ENCODE peak calls at places on chromosomes 3 and 15, in seven cellular contexts. U, J, H, M, S, A and F are unnamed samples.

GRCh38 chr15:69593981-69594966 is 141.7 kb downstream of the RPLP1 start:
- DNase-seq in U (peak), J (no peak), H (no peak), M (no peak), S (peak), A (no peak), F (peak)

GRCh38 chr3:169597083-169597609 is 66.4 kb downstream of the MECOM start:
- DNase-seq in U (no peak), J (no peak), H (no peak), M (no peak), S (no peak), A (no peak), F (no peak)

GRCh38 chr3:18559323-18559972 is 134.3 kb upstream of the SATB1 start:
- DNase-seq in U (no peak), J (peak), H (no peak), M (peak), S (peak), A (peak), F (peak)

GRCh38 chr15:52137432-52138357 is 25.1 kb upstream of the BCL2L10 start:
- DNase-seq in U (no peak), J (no peak), H (no peak), M (no peak), S (no peak), A (no peak), F (peak)

GRCh38 chr15:85726446-85726845 is 68.3 kb downstream of the KLHL25 start:
- DNase-seq in U (no peak), J (no peak), H (no peak), M (no peak), S (no peak), A (no peak), F (no peak)

GRCh38 chr3:131543714-131544113 is 40.9 kb upstream of the MRPL3 start:
- DNase-seq in U (peak), J (no peak), H (peak), M (no peak), S (no peak), A (no peak), F (peak)

GRCh38 chr3:152323834-152324233 is 55.1 kb downstream of the MBNL1 start:
- DNase-seq in U (no peak), J (no peak), H (no peak), M (no peak), S (no peak), A (no peak), F (no peak)

GRCh38 chr15:34241376-34242350 is 16.8 kb downstream of the EMC4 start:
- DNase-seq in U (no peak), J (peak), H (no peak), M (no peak), S (peak), A (no peak), F (peak)

GRCh38 chr15:57538822-57539221 is 52.9 kb upstream of the MYZAP start:
- DNase-seq in U (no peak), J (no peak), H (no peak), M (no peak), S (no peak), A (no peak), F (no peak)

GRCh38 chr3:102053375-102053989 is 204.2 kb downstream of the NFKBIZ start:
- DNase-seq in U (no peak), J (no peak), H (peak), M (no peak), S (no peak), A (no peak), F (peak)

GRCh38 chr3:114452176-114452744 is 158.4 kb downstream of the TIGIT start:
- DNase-seq in U (no peak), J (no peak), H (no peak), M (no peak), S (peak), A (no peak), F (no peak)

GRCh38 chr3:160973067-160973466 is 132.1 kb downstream of the B3GALNT1 start:
- DNase-seq in U (no peak), J (no peak), H (no peak), M (no peak), S (no peak), A (no peak), F (peak)

GRCh38 chr15:89749951-89750559 is 994 bp downstream of the MESP1 start:
- DNase-seq in U (no peak), J (no peak), H (no peak), M (peak), S (peak), A (peak), F (peak)

GRCh38 chr3:14534379-14535191 is 5.6 kb downstream of the GRIP2 start:
- DNase-seq in U (no peak), J (no peak), H (no peak), M (no peak), S (no peak), A (no peak), F (no peak)

GRCh38 chr3:126133606-126134005 is 46.8 kb downstream of the ALDH1L1 start:
- DNase-seq in U (no peak), J (no peak), H (no peak), M (no peak), S (no peak), A (peak), F (no peak)

GRCh38 chr3:123409443-123410148 is 39.3 kb downstream of the ADCY5 start:
- DNase-seq in U (no peak), J (no peak), H (no peak), M (no peak), S (no peak), A (no peak), F (peak)

GRCh38 chr3:129313983-129314756 is 35.5 kb downstream of the HMCES start:
- DNase-seq in U (peak), J (no peak), H (no peak), M (no peak), S (no peak), A (no peak), F (peak)

GRCh38 chr15:64381000-64381751 is at the start of gene PCLAF:
- DNase-seq in U (peak), J (peak), H (peak), M (peak), S (peak), A (peak), F (peak)

GRCh38 chr3:171314341-171314740 is 145.9 kb downstream of the TNIK start:
- DNase-seq in U (no peak), J (no peak), H (no peak), M (no peak), S (no peak), A (no peak), F (no peak)

GRCh38 chr3:160427832-160428424 is 21.7 kb downstream of the TRIM59 start:
- DNase-seq in U (no peak), J (no peak), H (no peak), M (no peak), S (no peak), A (no peak), F (no peak)

GRCh38 chr15:83164409-83165404 is 42.9 kb downstream of the HDGFL3 start:
- DNase-seq in U (no peak), J (no peak), H (peak), M (no peak), S (no peak), A (no peak), F (no peak)

GRCh38 chr3:53056442-53056841 is 10.6 kb upstream of the SFMBT1 start:
- DNase-seq in U (no peak), J (peak), H (no peak), M (no peak), S (no peak), A (no peak), F (peak)

GRCh38 chr3:197468866-197469382 is 86.8 kb downstream of the BDH1 start:
- DNase-seq in U (no peak), J (no peak), H (no peak), M (no peak), S (no peak), A (no peak), F (no peak)

GRCh38 chr15:88932875-88933330 is 19.7 kb upstream of the MFGE8 start:
- DNase-seq in U (peak), J (no peak), H (no peak), M (no peak), S (no peak), A (no peak), F (no peak)

GRCh38 chr3:128845119-128845518 is 34.3 kb upstream of the ACAD9 start:
- DNase-seq in U (no peak), J (peak), H (no peak), M (no peak), S (peak), A (no peak), F (peak)

GRCh38 chr15:59052915-59053407 is 52.0 kb upstream of the CCNB2 start:
- DNase-seq in U (no peak), J (no peak), H (no peak), M (no peak), S (no peak), A (no peak), F (no peak)

GRCh38 chr3:99869621-99870020 is 52.0 kb downstream of the CMSS1 start:
- DNase-seq in U (no peak), J (no peak), H (no peak), M (no peak), S (no peak), A (no peak), F (no peak)

GRCh38 chr3:23046536-23046935 is 156.6 kb upstream of the UBE2E2 start:
- DNase-seq in U (no peak), J (no peak), H (no peak), M (no peak), S (no peak), A (no peak), F (no peak)

GRCh38 chr3:133891662-133892389 is 3.9 kb downstream of the RAB6B start:
- DNase-seq in U (no peak), J (no peak), H (no peak), M (no peak), S (no peak), A (no peak), F (no peak)

GRCh38 chr3:171044384-171044783 is 17.9 kb upstream of the SLC2A2 start:
- DNase-seq in U (no peak), J (no peak), H (no peak), M (no peak), S (no peak), A (no peak), F (no peak)

GRCh38 chr3:46881819-46882376 is 4.4 kb downstream of the PTH1R start:
- DNase-seq in U (peak), J (no peak), H (no peak), M (peak), S (no peak), A (peak), F (peak)

GRCh38 chr3:15164356-15164755 is 41.7 kb upstream of the CAPN7 start:
- DNase-seq in U (no peak), J (no peak), H (no peak), M (no peak), S (no peak), A (no peak), F (no peak)

GRCh38 chr3:13011369-13012227 is 61.6 kb downstream of the IQSEC1 start:
- DNase-seq in U (no peak), J (no peak), H (no peak), M (peak), S (peak), A (peak), F (no peak)

GRCh38 chr15:90015749-90016148 is 14.6 kb downstream of the ZNF710 start:
- DNase-seq in U (no peak), J (no peak), H (no peak), M (no peak), S (no peak), A (no peak), F (no peak)

GRCh38 chr15:45535486-45536042 is 13.0 kb upstream of the SLC30A4 start:
- DNase-seq in U (no peak), J (no peak), H (no peak), M (no peak), S (no peak), A (no peak), F (no peak)

GRCh38 chr15:44289352-44289790 is 852 bp downstream of the GOLM2 start:
- DNase-seq in U (no peak), J (no peak), H (no peak), M (no peak), S (no peak), A (no peak), F (peak)

GRCh38 chr15:51649659-51650521 is 27.3 kb upstream of the DMXL2 start:
- DNase-seq in U (no peak), J (peak), H (peak), M (no peak), S (peak), A (no peak), F (peak)